ENCODE peak calls at places on chromosomes 11 and 22, in eight cellular contexts. One of them, this sample, is unnamed.

GRCh38 chr11:11396290-11397042 is 43.4 kb upstream of the CSNK2A3 start:
- DNase-seq in NCI-H2107: no peak
- DNase-seq in colonic mucosa: no peak
- DNase-seq in endodermal cell: no peak
- DNase-seq in NCI-H1105: no peak
- DNase-seq in NB4: no peak
- DNase-seq in AG08396: peak
- DNase-seq in keratinocyte: no peak
- DNase-seq in this sample: no peak

GRCh38 chr11:120657306-120658070 is 145.9 kb downstream of the GRIK4 start:
- DNase-seq in NCI-H2107: no peak
- DNase-seq in colonic mucosa: no peak
- DNase-seq in endodermal cell: no peak
- DNase-seq in NCI-H1105: no peak
- DNase-seq in NB4: no peak
- DNase-seq in AG08396: no peak
- DNase-seq in keratinocyte: no peak
- DNase-seq in this sample: no peak

GRCh38 chr11:101428918-101429317 is 154.9 kb downstream of the TRPC6 start:
- DNase-seq in NCI-H2107: no peak
- DNase-seq in colonic mucosa: no peak
- DNase-seq in endodermal cell: peak
- DNase-seq in NCI-H1105: no peak
- DNase-seq in NB4: peak
- DNase-seq in AG08396: peak
- DNase-seq in keratinocyte: no peak
- DNase-seq in this sample: no peak

GRCh38 chr11:68026391-68027105 is 3.9 kb upstream of the NDUFS8 start:
- DNase-seq in NCI-H2107: no peak
- DNase-seq in colonic mucosa: no peak
- DNase-seq in endodermal cell: no peak
- DNase-seq in NCI-H1105: no peak
- DNase-seq in NB4: no peak
- DNase-seq in AG08396: no peak
- DNase-seq in keratinocyte: no peak
- DNase-seq in this sample: no peak

GRCh38 chr11:9688716-9689511 is 25.0 kb downstream of the SWAP70 start:
- DNase-seq in NCI-H2107: no peak
- DNase-seq in colonic mucosa: no peak
- DNase-seq in endodermal cell: no peak
- DNase-seq in NCI-H1105: no peak
- DNase-seq in NB4: peak
- DNase-seq in AG08396: peak
- DNase-seq in keratinocyte: no peak
- DNase-seq in this sample: no peak

GRCh38 chr11:130606781-130607511 is 158.5 kb downstream of the ADAMTS15 start:
- DNase-seq in NCI-H2107: no peak
- DNase-seq in colonic mucosa: no peak
- DNase-seq in endodermal cell: no peak
- DNase-seq in NCI-H1105: peak
- DNase-seq in NB4: no peak
- DNase-seq in AG08396: no peak
- DNase-seq in keratinocyte: no peak
- DNase-seq in this sample: no peak

GRCh38 chr11:134939046-134939445 is 527.0 kb upstream of the B3GAT1 start:
- DNase-seq in NCI-H2107: no peak
- DNase-seq in colonic mucosa: no peak
- DNase-seq in endodermal cell: no peak
- DNase-seq in NCI-H1105: no peak
- DNase-seq in NB4: no peak
- DNase-seq in AG08396: no peak
- DNase-seq in keratinocyte: no peak
- DNase-seq in this sample: no peak

GRCh38 chr11:78138694-78139421 is 568 bp downstream of the ALG8 start:
- DNase-seq in NCI-H2107: no peak
- DNase-seq in colonic mucosa: peak
- DNase-seq in endodermal cell: peak
- DNase-seq in NCI-H1105: peak
- DNase-seq in NB4: peak
- DNase-seq in AG08396: peak
- DNase-seq in keratinocyte: no peak
- DNase-seq in this sample: peak

GRCh38 chr11:35056391-35057093 is 82.4 kb upstream of the CD44 start:
- DNase-seq in NCI-H2107: no peak
- DNase-seq in colonic mucosa: no peak
- DNase-seq in endodermal cell: no peak
- DNase-seq in NCI-H1105: no peak
- DNase-seq in NB4: no peak
- DNase-seq in AG08396: no peak
- DNase-seq in keratinocyte: peak
- DNase-seq in this sample: no peak

GRCh38 chr22:40247976-40248375 is 70.3 kb downstream of the TNRC6B start:
- DNase-seq in NCI-H2107: no peak
- DNase-seq in colonic mucosa: no peak
- DNase-seq in endodermal cell: no peak
- DNase-seq in NCI-H1105: no peak
- DNase-seq in NB4: no peak
- DNase-seq in AG08396: no peak
- DNase-seq in keratinocyte: no peak
- DNase-seq in this sample: peak

GRCh38 chr22:24282401-24282800 is 11.8 kb downstream of the SPECC1L start:
- DNase-seq in NCI-H2107: no peak
- DNase-seq in colonic mucosa: no peak
- DNase-seq in endodermal cell: no peak
- DNase-seq in NCI-H1105: no peak
- DNase-seq in NB4: no peak
- DNase-seq in AG08396: no peak
- DNase-seq in keratinocyte: no peak
- DNase-seq in this sample: no peak

GRCh38 chr11:44764583-44764982 is 37.8 kb downstream of the TSPAN18 start:
- DNase-seq in NCI-H2107: no peak
- DNase-seq in colonic mucosa: no peak
- DNase-seq in endodermal cell: peak
- DNase-seq in NCI-H1105: no peak
- DNase-seq in NB4: no peak
- DNase-seq in AG08396: no peak
- DNase-seq in keratinocyte: no peak
- DNase-seq in this sample: no peak

GRCh38 chr22:45129703-45130524 is 33.8 kb upstream of the NUP50 start:
- DNase-seq in NCI-H2107: no peak
- DNase-seq in colonic mucosa: no peak
- DNase-seq in endodermal cell: no peak
- DNase-seq in NCI-H1105: no peak
- DNase-seq in NB4: no peak
- DNase-seq in AG08396: no peak
- DNase-seq in keratinocyte: peak
- DNase-seq in this sample: no peak

GRCh38 chr11:68036717-68037239 is 2.0 kb upstream of the TCIRG1 start:
- DNase-seq in NCI-H2107: no peak
- DNase-seq in colonic mucosa: no peak
- DNase-seq in endodermal cell: no peak
- DNase-seq in NCI-H1105: no peak
- DNase-seq in NB4: peak
- DNase-seq in AG08396: no peak
- DNase-seq in keratinocyte: no peak
- DNase-seq in this sample: no peak

GRCh38 chr22:44802956-44803355 is 50.6 kb downstream of the ARHGAP8 start:
- DNase-seq in NCI-H2107: no peak
- DNase-seq in colonic mucosa: no peak
- DNase-seq in endodermal cell: peak
- DNase-seq in NCI-H1105: no peak
- DNase-seq in NB4: no peak
- DNase-seq in AG08396: no peak
- DNase-seq in keratinocyte: no peak
- DNase-seq in this sample: no peak

GRCh38 chr11:73140213-73141030 is 1.7 kb downstream of the FCHSD2 start:
- DNase-seq in NCI-H2107: no peak
- DNase-seq in colonic mucosa: peak
- DNase-seq in endodermal cell: peak
- DNase-seq in NCI-H1105: peak
- DNase-seq in NB4: peak
- DNase-seq in AG08396: peak
- DNase-seq in keratinocyte: no peak
- DNase-seq in this sample: no peak

GRCh38 chr22:38655532-38656255 is 498 bp downstream of the FAM227A start:
- DNase-seq in NCI-H2107: no peak
- DNase-seq in colonic mucosa: no peak
- DNase-seq in endodermal cell: no peak
- DNase-seq in NCI-H1105: no peak
- DNase-seq in NB4: peak
- DNase-seq in AG08396: no peak
- DNase-seq in keratinocyte: no peak
- DNase-seq in this sample: no peak

This sample was measured in activated T-helper 9 cell treated with anti-CD3 and anti-CD28 coated beads, Interleukin-2, amount 50 U/mL, for 16 hours.